ENCODE peak calls at places on chromosomes 2 and 18, in ten cellular contexts. W, H, R, O, A, L, D, M, I and Z are unnamed samples.
A peak's percentile ranks its signal among the peaks of the same experiment; 100 is the strongest.

GRCh38 chr18:22674300-22674699 is 256.6 kb upstream of the CTAGE1 start:
- DNase-seq in W (no peak), H (no peak), R (no peak), O (no peak), A (no peak), L (peak; percentile 88), D (peak; percentile 45), M (no peak), I (no peak), Z (no peak)

GRCh38 chr18:53426656-53427055 is 797.8 kb downstream of the MBD2 start:
- DNase-seq in W (no peak), H (no peak), R (no peak), O (peak; percentile 36), A (no peak), L (no peak), D (no peak), M (no peak), I (no peak), Z (no peak)

GRCh38 chr2:100416939-100417744 is at the start of gene CHST10:
- DNase-seq in W (peak; percentile 24), H (peak; percentile 73), R (no peak), O (peak; percentile 42), A (peak; percentile 57), L (peak; percentile 32), D (peak; percentile 71), M (peak; percentile 89), I (peak; percentile 31), Z (peak; percentile 77)

GRCh38 chr2:39991298-39991697 is 212.2 kb upstream of the THUMPD2 start:
- DNase-seq in W (no peak), H (no peak), R (no peak), O (no peak), A (no peak), L (peak; percentile 32), D (no peak), M (no peak), I (no peak), Z (no peak)

GRCh38 chr2:11822746-11823411 is 76.4 kb downstream of the LPIN1 start:
- DNase-seq in W (no peak), H (no peak), R (no peak), O (no peak), A (no peak), L (peak; percentile 69), D (no peak), M (no peak), I (no peak), Z (no peak)

GRCh38 chr18:55998071-55998522 is 410.1 kb upstream of the TCF4 start:
- DNase-seq in W (no peak), H (peak; percentile 33), R (no peak), O (peak; percentile 87), A (peak; percentile 6), L (no peak), D (no peak), M (no peak), I (no peak), Z (no peak)

GRCh38 chr2:160810406-160810805 is 316.8 kb upstream of the RBMS1 start:
- DNase-seq in W (no peak), H (no peak), R (no peak), O (no peak), A (no peak), L (no peak), D (no peak), M (no peak), I (no peak), Z (no peak)

GRCh38 chr2:159144776-159145614 is 141.5 kb downstream of the WDSUB1 start:
- DNase-seq in W (no peak), H (no peak), R (no peak), O (no peak), A (no peak), L (no peak), D (no peak), M (no peak), I (peak; percentile 15), Z (peak; percentile 72)

GRCh38 chr18:58848685-58849084 is 16.0 kb upstream of the ZNF532 start:
- DNase-seq in W (no peak), H (no peak), R (no peak), O (no peak), A (no peak), L (peak; percentile 61), D (peak; percentile 62), M (no peak), I (no peak), Z (no peak)